ENCODE peak calls at places on chromosomes 1 and 21, in seven cellular contexts. One of them, this sample, is unnamed.

GRCh38 chr1:166975361-166976129 is at the start of gene ILDR2:
- DNase-seq in non-pigmented ciliary epithelial cell: no peak
- DNase-seq in T1000: no peak
- DNase-seq in naive thymus-derived CD8-positive, alpha-beta T cell: peak
- DNase-seq in fibroblast of the conjunctiva: no peak
- DNase-seq in CD4-positive, alpha-beta memory T cell: peak
- DNase-seq in activated T-cell treated with anti-CD3 and anti-CD28 coated beads for 1 hour: peak
- DNase-seq in this sample: no peak

GRCh38 chr21:42538479-42539275 is 25.0 kb downstream of the SLC37A1 start:
- DNase-seq in non-pigmented ciliary epithelial cell: no peak
- DNase-seq in T1000: no peak
- DNase-seq in naive thymus-derived CD8-positive, alpha-beta T cell: no peak
- DNase-seq in fibroblast of the conjunctiva: no peak
- DNase-seq in CD4-positive, alpha-beta memory T cell: no peak
- DNase-seq in activated T-cell treated with anti-CD3 and anti-CD28 coated beads for 1 hour: no peak
- DNase-seq in this sample: no peak

GRCh38 chr1:10897321-10897980 is 101.0 kb upstream of the CASZ1 start:
- DNase-seq in non-pigmented ciliary epithelial cell: no peak
- DNase-seq in T1000: no peak
- DNase-seq in naive thymus-derived CD8-positive, alpha-beta T cell: no peak
- DNase-seq in fibroblast of the conjunctiva: no peak
- DNase-seq in CD4-positive, alpha-beta memory T cell: no peak
- DNase-seq in activated T-cell treated with anti-CD3 and anti-CD28 coated beads for 1 hour: no peak
- DNase-seq in this sample: no peak

GRCh38 chr1:182107218-182107617 is 45.7 kb upstream of the ZNF648 start:
- DNase-seq in non-pigmented ciliary epithelial cell: no peak
- DNase-seq in T1000: no peak
- DNase-seq in naive thymus-derived CD8-positive, alpha-beta T cell: no peak
- DNase-seq in fibroblast of the conjunctiva: no peak
- DNase-seq in CD4-positive, alpha-beta memory T cell: no peak
- DNase-seq in activated T-cell treated with anti-CD3 and anti-CD28 coated beads for 1 hour: no peak
- DNase-seq in this sample: no peak

GRCh38 chr1:199937161-199937560 is 90.3 kb upstream of the NR5A2 start:
- DNase-seq in non-pigmented ciliary epithelial cell: no peak
- DNase-seq in T1000: no peak
- DNase-seq in naive thymus-derived CD8-positive, alpha-beta T cell: no peak
- DNase-seq in fibroblast of the conjunctiva: no peak
- DNase-seq in CD4-positive, alpha-beta memory T cell: no peak
- DNase-seq in activated T-cell treated with anti-CD3 and anti-CD28 coated beads for 1 hour: no peak
- DNase-seq in this sample: no peak

GRCh38 chr1:208119225-208119606 is 125.0 kb downstream of the PLXNA2 start:
- DNase-seq in non-pigmented ciliary epithelial cell: no peak
- DNase-seq in T1000: no peak
- DNase-seq in naive thymus-derived CD8-positive, alpha-beta T cell: no peak
- DNase-seq in fibroblast of the conjunctiva: no peak
- DNase-seq in CD4-positive, alpha-beta memory T cell: no peak
- DNase-seq in activated T-cell treated with anti-CD3 and anti-CD28 coated beads for 1 hour: no peak
- DNase-seq in this sample: no peak

GRCh38 chr1:26597629-26598039 is 68.1 kb downstream of the RPS6KA1 start:
- DNase-seq in non-pigmented ciliary epithelial cell: no peak
- DNase-seq in T1000: no peak
- DNase-seq in naive thymus-derived CD8-positive, alpha-beta T cell: peak
- DNase-seq in fibroblast of the conjunctiva: no peak
- DNase-seq in CD4-positive, alpha-beta memory T cell: peak
- DNase-seq in activated T-cell treated with anti-CD3 and anti-CD28 coated beads for 1 hour: no peak
- DNase-seq in this sample: no peak

GRCh38 chr1:152398812-152399698 is 15.0 kb downstream of the CRNN start:
- DNase-seq in non-pigmented ciliary epithelial cell: no peak
- DNase-seq in T1000: no peak
- DNase-seq in naive thymus-derived CD8-positive, alpha-beta T cell: peak
- DNase-seq in fibroblast of the conjunctiva: no peak
- DNase-seq in CD4-positive, alpha-beta memory T cell: peak
- DNase-seq in activated T-cell treated with anti-CD3 and anti-CD28 coated beads for 1 hour: no peak
- DNase-seq in this sample: no peak

GRCh38 chr1:165369255-165369848 is 12.8 kb upstream of the LMX1A start:
- DNase-seq in non-pigmented ciliary epithelial cell: no peak
- DNase-seq in T1000: no peak
- DNase-seq in naive thymus-derived CD8-positive, alpha-beta T cell: peak
- DNase-seq in fibroblast of the conjunctiva: peak
- DNase-seq in CD4-positive, alpha-beta memory T cell: peak
- DNase-seq in activated T-cell treated with anti-CD3 and anti-CD28 coated beads for 1 hour: peak
- DNase-seq in this sample: peak

GRCh38 chr21:45607021-45607921 is 36.3 kb upstream of the PCBP3 start:
- DNase-seq in non-pigmented ciliary epithelial cell: no peak
- DNase-seq in T1000: no peak
- DNase-seq in naive thymus-derived CD8-positive, alpha-beta T cell: no peak
- DNase-seq in fibroblast of the conjunctiva: no peak
- DNase-seq in CD4-positive, alpha-beta memory T cell: peak
- DNase-seq in activated T-cell treated with anti-CD3 and anti-CD28 coated beads for 1 hour: peak
- DNase-seq in this sample: no peak

GRCh38 chr1:31725777-31726535 is 22.1 kb upstream of the COL16A1 start:
- DNase-seq in non-pigmented ciliary epithelial cell: no peak
- DNase-seq in T1000: no peak
- DNase-seq in naive thymus-derived CD8-positive, alpha-beta T cell: no peak
- DNase-seq in fibroblast of the conjunctiva: no peak
- DNase-seq in CD4-positive, alpha-beta memory T cell: no peak
- DNase-seq in activated T-cell treated with anti-CD3 and anti-CD28 coated beads for 1 hour: no peak
- DNase-seq in this sample: no peak

GRCh38 chr21:46634966-46635323 is 529 bp upstream of the PRMT2 start:
- DNase-seq in non-pigmented ciliary epithelial cell: peak
- DNase-seq in T1000: no peak
- DNase-seq in naive thymus-derived CD8-positive, alpha-beta T cell: no peak
- DNase-seq in fibroblast of the conjunctiva: peak
- DNase-seq in CD4-positive, alpha-beta memory T cell: no peak
- DNase-seq in activated T-cell treated with anti-CD3 and anti-CD28 coated beads for 1 hour: no peak
- DNase-seq in this sample: peak

GRCh38 chr21:37537391-37537996 is 170.9 kb downstream of the DYRK1A start:
- DNase-seq in non-pigmented ciliary epithelial cell: no peak
- DNase-seq in T1000: no peak
- DNase-seq in naive thymus-derived CD8-positive, alpha-beta T cell: no peak
- DNase-seq in fibroblast of the conjunctiva: no peak
- DNase-seq in CD4-positive, alpha-beta memory T cell: no peak
- DNase-seq in activated T-cell treated with anti-CD3 and anti-CD28 coated beads for 1 hour: no peak
- DNase-seq in this sample: no peak

GRCh38 chr1:90714521-90714951 is 2.6 kb downstream of the BARHL2 start:
- DNase-seq in non-pigmented ciliary epithelial cell: no peak
- DNase-seq in T1000: no peak
- DNase-seq in naive thymus-derived CD8-positive, alpha-beta T cell: no peak
- DNase-seq in fibroblast of the conjunctiva: no peak
- DNase-seq in CD4-positive, alpha-beta memory T cell: no peak
- DNase-seq in activated T-cell treated with anti-CD3 and anti-CD28 coated beads for 1 hour: no peak
- DNase-seq in this sample: no peak

GRCh38 chr1:46520063-46520911 is 30.7 kb downstream of the DMBX1 start:
- DNase-seq in non-pigmented ciliary epithelial cell: peak
- DNase-seq in T1000: peak
- DNase-seq in naive thymus-derived CD8-positive, alpha-beta T cell: no peak
- DNase-seq in fibroblast of the conjunctiva: peak
- DNase-seq in CD4-positive, alpha-beta memory T cell: no peak
- DNase-seq in activated T-cell treated with anti-CD3 and anti-CD28 coated beads for 1 hour: no peak
- DNase-seq in this sample: no peak

GRCh38 chr1:60835649-60836048 is 246.7 kb upstream of the NFIA start:
- DNase-seq in non-pigmented ciliary epithelial cell: no peak
- DNase-seq in T1000: no peak
- DNase-seq in naive thymus-derived CD8-positive, alpha-beta T cell: no peak
- DNase-seq in fibroblast of the conjunctiva: no peak
- DNase-seq in CD4-positive, alpha-beta memory T cell: no peak
- DNase-seq in activated T-cell treated with anti-CD3 and anti-CD28 coated beads for 1 hour: no peak
- DNase-seq in this sample: no peak

GRCh38 chr1:67586596-67586995 is 98.4 kb upstream of the GADD45A start:
- DNase-seq in non-pigmented ciliary epithelial cell: no peak
- DNase-seq in T1000: no peak
- DNase-seq in naive thymus-derived CD8-positive, alpha-beta T cell: no peak
- DNase-seq in fibroblast of the conjunctiva: no peak
- DNase-seq in CD4-positive, alpha-beta memory T cell: no peak
- DNase-seq in activated T-cell treated with anti-CD3 and anti-CD28 coated beads for 1 hour: no peak
- DNase-seq in this sample: no peak

This sample was measured in HFF-Myc.